ENCODE peak calls at places on chromosomes 13 and 19, in four cellular contexts. W, D, M and B are unnamed samples.

GRCh38 chr19:9406798-9407352 is 28.5 kb downstream of the ZNF266 start:
- DNase-seq in W (no peak), D (no peak), M (no peak), B (peak)

GRCh38 chr13:114203536-114203935 is 24.5 kb downstream of the CFAP97D2 start:
- DNase-seq in W (no peak), D (no peak), M (no peak), B (no peak)

GRCh38 chr19:51503428-51503827 is 1.8 kb upstream of the SIGLEC12 start:
- DNase-seq in W (no peak), D (no peak), M (no peak), B (peak)

GRCh38 chr13:110651271-110651670 is 35.9 kb downstream of the NAXD start:
- DNase-seq in W (no peak), D (no peak), M (no peak), B (no peak)

GRCh38 chr13:26727633-26728032 is 33.0 kb downstream of the GPR12 start:
- DNase-seq in W (no peak), D (no peak), M (no peak), B (no peak)

GRCh38 chr19:29880498-29881081 is 61.4 kb upstream of the URI1 start:
- DNase-seq in W (no peak), D (no peak), M (no peak), B (no peak)

GRCh38 chr13:46663644-46664043 is 110.7 kb downstream of the LRCH1 start:
- DNase-seq in W (no peak), D (no peak), M (no peak), B (peak)

GRCh38 chr19:7687177-7687576 is 6.5 kb downstream of the TRAPPC5 start:
- DNase-seq in W (no peak), D (no peak), M (no peak), B (no peak)

GRCh38 chr19:1248454-1249297 is at the start of gene MIDN:
- DNase-seq in W (peak), D (peak), M (peak), B (peak)

GRCh38 chr13:59016250-59016649 is 1147.5 kb downstream of the DIAPH3 start:
- DNase-seq in W (no peak), D (no peak), M (no peak), B (peak)

GRCh38 chr13:113536461-113537110 is 46.1 kb upstream of the DCUN1D2 start:
- DNase-seq in W (no peak), D (no peak), M (no peak), B (no peak)

GRCh38 chr19:7527516-7528191 is 5.2 kb downstream of the MCOLN1 start:
- DNase-seq in W (no peak), D (no peak), M (no peak), B (no peak)

GRCh38 chr19:32258167-32258566 is 87.2 kb upstream of the ZNF507 start:
- DNase-seq in W (no peak), D (no peak), M (no peak), B (no peak)

GRCh38 chr13:110798595-110798994 is 85.1 kb downstream of the ING1 start:
- DNase-seq in W (no peak), D (no peak), M (no peak), B (no peak)

GRCh38 chr13:109148243-109148642 is 518.8 kb downstream of the MYO16 start:
- DNase-seq in W (no peak), D (no peak), M (no peak), B (peak)

GRCh38 chr19:45404557-45405434 is at the start of gene PPP1R13L:
- DNase-seq in W (peak), D (no peak), M (peak), B (peak)

GRCh38 chr19:17077447-17078028 is 2.0 kb downstream of the MYO9B start:
- DNase-seq in W (no peak), D (no peak), M (no peak), B (no peak)

GRCh38 chr13:112685856-112686255 is 4.0 kb upstream of the ATP11A start:
- DNase-seq in W (no peak), D (no peak), M (no peak), B (no peak)